ENCODE peak calls at places on chromosome X, in four cellular contexts. One of them, this sample, is unnamed.
A peak's percentile ranks its signal among the peaks of the same experiment; 100 is the strongest.

GRCh38 chrX:789096-789495 is 158.5 kb downstream of the SHOX start:
- DNase-seq in cardiac muscle cell: no peak
- DNase-seq in fibroblast of the aortic adventitia: no peak
- DNase-seq in nephron progenitor cell: no peak
- DNase-seq in this sample: no peak

GRCh38 chrX:86171366-86171765 is 23.1 kb downstream of the DACH2 start:
- DNase-seq in cardiac muscle cell: peak; percentile 52
- DNase-seq in nephron progenitor cell: peak; percentile 35
- DNase-seq in fibroblast of the aortic adventitia: peak; percentile 2
- DNase-seq in this sample: no peak

GRCh38 chrX:153580700-153581386 is 18.1 kb downstream of the CCNQ start:
- DNase-seq in fibroblast of the aortic adventitia: no peak
- DNase-seq in cardiac muscle cell: peak; percentile 20
- DNase-seq in nephron progenitor cell: peak; percentile 39
- DNase-seq in this sample: no peak

GRCh38 chrX:53281321-53281822 is at the start of gene IQSEC2:
- DNase-seq in fibroblast of the aortic adventitia: peak; percentile 76
- DNase-seq in nephron progenitor cell: peak; percentile 61
- DNase-seq in cardiac muscle cell: peak; percentile 75
- DNase-seq in this sample: no peak

GRCh38 chrX:155027509-155028066 is 944 bp downstream of the FUNDC2 start:
- DNase-seq in fibroblast of the aortic adventitia: peak; percentile 86
- DNase-seq in cardiac muscle cell: no peak
- DNase-seq in nephron progenitor cell: no peak
- DNase-seq in this sample: no peak

GRCh38 chrX:47217121-47217851 is 1.2 kb upstream of the CDK16 start:
- DNase-seq in fibroblast of the aortic adventitia: peak; percentile 64
- DNase-seq in nephron progenitor cell: no peak
- DNase-seq in cardiac muscle cell: no peak
- DNase-seq in this sample: no peak

GRCh38 chrX:39935414-39936064 is 162.2 kb downstream of the BCOR start:
- DNase-seq in cardiac muscle cell: no peak
- DNase-seq in nephron progenitor cell: no peak
- DNase-seq in fibroblast of the aortic adventitia: no peak
- DNase-seq in this sample: no peak

GRCh38 chrX:24424948-24425347 is 40.1 kb upstream of the PDK3 start:
- DNase-seq in nephron progenitor cell: no peak
- DNase-seq in fibroblast of the aortic adventitia: peak; percentile 68
- DNase-seq in cardiac muscle cell: no peak
- DNase-seq in this sample: no peak

GRCh38 chrX:16578218-16578617 is 71.7 kb upstream of the S100G start:
- DNase-seq in fibroblast of the aortic adventitia: peak; percentile 14
- DNase-seq in cardiac muscle cell: no peak
- DNase-seq in nephron progenitor cell: no peak
- DNase-seq in this sample: no peak

GRCh38 chrX:124497386-124497785 is 151.0 kb downstream of the SH2D1A start:
- DNase-seq in cardiac muscle cell: no peak
- DNase-seq in nephron progenitor cell: no peak
- DNase-seq in fibroblast of the aortic adventitia: no peak
- DNase-seq in this sample: no peak

GRCh38 chrX:16160729-16161128 is 6.6 kb upstream of the MAGEB17 start:
- DNase-seq in nephron progenitor cell: no peak
- DNase-seq in fibroblast of the aortic adventitia: peak; percentile 75
- DNase-seq in cardiac muscle cell: no peak
- DNase-seq in this sample: no peak

GRCh38 chrX:36856849-36857248 is 151.3 kb upstream of the FAM47C start:
- DNase-seq in nephron progenitor cell: no peak
- DNase-seq in fibroblast of the aortic adventitia: no peak
- DNase-seq in cardiac muscle cell: no peak
- DNase-seq in this sample: no peak

GRCh38 chrX:101229155-101229554 is 9.6 kb downstream of the DRP2 start:
- DNase-seq in fibroblast of the aortic adventitia: peak; percentile 66
- DNase-seq in nephron progenitor cell: no peak
- DNase-seq in cardiac muscle cell: no peak
- DNase-seq in this sample: no peak

GRCh38 chrX:123859409-123859827 is 435 bp upstream of the XIAP start:
- DNase-seq in nephron progenitor cell: peak; percentile 69
- DNase-seq in cardiac muscle cell: no peak
- DNase-seq in fibroblast of the aortic adventitia: no peak
- DNase-seq in this sample: no peak

GRCh38 chrX:102067966-102068723 is 57.3 kb upstream of the TCEAL2 start:
- DNase-seq in cardiac muscle cell: peak; percentile 14
- DNase-seq in nephron progenitor cell: peak; percentile 22
- DNase-seq in fibroblast of the aortic adventitia: peak; percentile 28
- DNase-seq in this sample: no peak

GRCh38 chrX:18668468-18668867 is 3.4 kb downstream of the RS1 start:
- DNase-seq in fibroblast of the aortic adventitia: no peak
- DNase-seq in cardiac muscle cell: no peak
- DNase-seq in nephron progenitor cell: no peak
- DNase-seq in this sample: no peak

GRCh38 chrX:44816369-44816768 is 27.5 kb upstream of the DUSP21 start:
- DNase-seq in cardiac muscle cell: no peak
- DNase-seq in fibroblast of the aortic adventitia: no peak
- DNase-seq in nephron progenitor cell: no peak
- DNase-seq in this sample: no peak

GRCh38 chrX:131288738-131289511 is at the start of gene IGSF1:
- DNase-seq in cardiac muscle cell: peak; percentile 81
- DNase-seq in nephron progenitor cell: peak; percentile 70
- DNase-seq in fibroblast of the aortic adventitia: no peak
- DNase-seq in this sample: peak; percentile 28

GRCh38 chrX:81241753-81242152 is 39.9 kb downstream of the SH3BGRL start:
- DNase-seq in fibroblast of the aortic adventitia: no peak
- DNase-seq in cardiac muscle cell: no peak
- DNase-seq in nephron progenitor cell: no peak
- DNase-seq in this sample: no peak

GRCh38 chrX:36957425-36958328 is 50.5 kb upstream of the FAM47C start:
- DNase-seq in cardiac muscle cell: peak; percentile 79
- DNase-seq in nephron progenitor cell: peak; percentile 61
- DNase-seq in fibroblast of the aortic adventitia: no peak
- DNase-seq in this sample: peak; percentile 44

GRCh38 chrX:148928803-148929202 is 428.4 kb downstream of the AFF2 start:
- DNase-seq in cardiac muscle cell: no peak
- DNase-seq in fibroblast of the aortic adventitia: peak; percentile 26
- DNase-seq in nephron progenitor cell: no peak
- DNase-seq in this sample: no peak

GRCh38 chrX:24494544-24495113 is 29.5 kb downstream of the PDK3 start:
- DNase-seq in cardiac muscle cell: no peak
- DNase-seq in nephron progenitor cell: no peak
- DNase-seq in fibroblast of the aortic adventitia: peak; percentile 65
- DNase-seq in this sample: no peak

GRCh38 chrX:121641560-121641959 is 594.1 kb downstream of the GLUD2 start:
- DNase-seq in nephron progenitor cell: no peak
- DNase-seq in fibroblast of the aortic adventitia: peak; percentile 70
- DNase-seq in cardiac muscle cell: no peak
- DNase-seq in this sample: no peak

GRCh38 chrX:41273638-41274037 is 60.3 kb upstream of the DDX3X start:
- DNase-seq in fibroblast of the aortic adventitia: peak; percentile 9
- DNase-seq in nephron progenitor cell: no peak
- DNase-seq in cardiac muscle cell: no peak
- DNase-seq in this sample: no peak

GRCh38 chrX:41276661-41277506 is 57.1 kb upstream of the DDX3X start:
- DNase-seq in fibroblast of the aortic adventitia: no peak
- DNase-seq in cardiac muscle cell: no peak
- DNase-seq in nephron progenitor cell: peak; percentile 17
- DNase-seq in this sample: no peak

GRCh38 chrX:41275661-41276609 is 58.0 kb upstream of the DDX3X start:
- DNase-seq in fibroblast of the aortic adventitia: peak; percentile 65
- DNase-seq in cardiac muscle cell: peak; percentile 80
- DNase-seq in nephron progenitor cell: peak; percentile 66
- DNase-seq in this sample: peak; percentile 41
- TF ChIP-seq CTCF in fibroblast of the aortic adventitia: peak; percentile 52
- TF ChIP-seq CTCF in cardiac muscle cell: peak; percentile 43
- TF ChIP-seq CTCF in nephron progenitor cell: peak; percentile 44
- TF ChIP-seq CTCF in this sample: peak; percentile 57

GRCh38 chrX:72003811-72004750 is 93.4 kb downstream of the NHSL2 start:
- DNase-seq in cardiac muscle cell: peak; percentile 59
- DNase-seq in fibroblast of the aortic adventitia: peak; percentile 61
- DNase-seq in nephron progenitor cell: peak; percentile 47
- DNase-seq in this sample: no peak

GRCh38 chrX:72001471-72001870 is 90.8 kb downstream of the NHSL2 start:
- DNase-seq in fibroblast of the aortic adventitia: no peak
- DNase-seq in cardiac muscle cell: no peak
- DNase-seq in nephron progenitor cell: no peak
- DNase-seq in this sample: no peak

GRCh38 chrX:71999535-71999934 is 88.9 kb downstream of the NHSL2 start:
- DNase-seq in fibroblast of the aortic adventitia: no peak
- DNase-seq in nephron progenitor cell: no peak
- DNase-seq in cardiac muscle cell: no peak
- DNase-seq in this sample: no peak

GRCh38 chrX:72002886-72003285 is 92.2 kb downstream of the NHSL2 start:
- DNase-seq in fibroblast of the aortic adventitia: no peak
- DNase-seq in nephron progenitor cell: no peak
- DNase-seq in cardiac muscle cell: no peak
- DNase-seq in this sample: no peak

GRCh38 chrX:72001906-72002305 is 91.3 kb downstream of the NHSL2 start:
- DNase-seq in cardiac muscle cell: no peak
- DNase-seq in fibroblast of the aortic adventitia: no peak
- DNase-seq in nephron progenitor cell: no peak
- DNase-seq in this sample: no peak
- TF ChIP-seq CTCF in cardiac muscle cell: no peak
- TF ChIP-seq CTCF in fibroblast of the aortic adventitia: no peak
- TF ChIP-seq CTCF in nephron progenitor cell: no peak
- TF ChIP-seq CTCF in this sample: no peak

DNA sequence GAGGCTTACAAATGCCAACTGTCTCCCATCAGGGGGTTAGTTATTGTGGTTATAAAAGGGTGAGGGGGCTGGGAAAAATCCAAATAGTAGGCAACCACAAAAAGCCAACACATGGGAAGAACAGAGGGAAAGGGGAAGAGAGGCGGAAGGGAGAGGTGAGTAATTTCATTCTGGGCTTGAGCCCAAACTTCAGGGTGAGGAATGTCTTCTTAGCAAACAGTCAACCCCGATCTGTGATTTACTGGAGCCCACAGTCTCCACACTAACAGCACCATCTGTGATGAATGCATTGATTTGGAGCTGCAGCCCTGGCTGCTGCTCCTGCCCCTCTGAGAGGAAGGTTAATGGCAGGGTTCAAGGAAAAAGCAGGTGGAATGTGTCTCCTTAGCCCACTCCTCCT is 162.2 kb upstream of the GPR101 start:
- DNase-seq in cardiac muscle cell: no peak
- DNase-seq in nephron progenitor cell: no peak
- DNase-seq in fibroblast of the aortic adventitia: peak; percentile 14
- DNase-seq in this sample: no peak
- TF ChIP-seq CTCF in cardiac muscle cell: no peak
- TF ChIP-seq CTCF in nephron progenitor cell: no peak
- TF ChIP-seq CTCF in fibroblast of the aortic adventitia: no peak
- TF ChIP-seq CTCF in this sample: no peak

DNA sequence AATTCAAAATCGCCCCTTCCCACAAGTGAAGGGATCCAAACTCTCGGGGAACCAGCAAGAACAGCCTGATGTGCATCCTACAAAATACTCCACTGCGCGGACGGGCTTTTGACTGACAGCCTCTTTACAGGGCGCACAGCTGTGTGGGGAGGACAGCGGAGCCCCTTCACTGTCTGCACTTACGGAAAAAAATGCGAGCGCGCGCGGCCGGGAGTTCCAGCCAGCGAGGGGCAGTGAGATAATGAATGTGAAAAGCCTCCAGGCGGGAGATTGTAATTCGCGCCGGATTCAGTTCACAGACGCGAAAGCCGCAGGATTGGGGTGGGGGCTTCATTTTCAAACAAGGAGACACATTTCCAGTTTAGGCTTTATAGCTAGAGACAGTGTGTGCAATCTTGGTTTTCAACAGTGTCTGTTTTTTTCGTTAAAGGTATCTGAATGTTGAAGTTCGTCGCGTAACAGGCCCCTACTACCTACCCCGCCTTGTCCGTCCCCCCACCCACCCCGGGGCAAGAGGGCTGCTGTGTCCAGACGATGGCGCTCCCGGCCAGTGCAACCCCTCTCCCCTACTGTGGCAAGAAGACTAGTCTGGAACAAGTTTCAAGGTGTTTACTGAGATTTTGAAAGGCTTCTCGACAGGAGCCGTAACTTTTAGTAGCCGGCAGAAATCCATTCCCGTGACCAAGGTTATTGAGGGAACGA is 1.7 kb upstream of the GPR50 start:
- DNase-seq in fibroblast of the aortic adventitia: no peak
- DNase-seq in nephron progenitor cell: peak; percentile 48
- DNase-seq in cardiac muscle cell: peak; percentile 15
- DNase-seq in this sample: no peak
- TF ChIP-seq CTCF in fibroblast of the aortic adventitia: no peak
- TF ChIP-seq CTCF in nephron progenitor cell: peak; percentile 12
- TF ChIP-seq CTCF in cardiac muscle cell: no peak
- TF ChIP-seq CTCF in this sample: peak; percentile 43

GRCh38 chrX:10981491-10981890 is 129.6 kb upstream of the HCCS start:
- DNase-seq in nephron progenitor cell: no peak
- DNase-seq in fibroblast of the aortic adventitia: no peak
- DNase-seq in cardiac muscle cell: no peak
- DNase-seq in this sample: no peak

GRCh38 chrX:10979956-10980355 is 131.2 kb upstream of the HCCS start:
- DNase-seq in nephron progenitor cell: no peak
- DNase-seq in fibroblast of the aortic adventitia: no peak
- DNase-seq in cardiac muscle cell: no peak
- DNase-seq in this sample: no peak

GRCh38 chrX:10984213-10984612 is 126.9 kb upstream of the HCCS start:
- DNase-seq in nephron progenitor cell: no peak
- DNase-seq in fibroblast of the aortic adventitia: no peak
- DNase-seq in cardiac muscle cell: no peak
- DNase-seq in this sample: no peak

GRCh38 chrX:10986616-10987015 is 124.5 kb upstream of the HCCS start:
- DNase-seq in nephron progenitor cell: no peak
- DNase-seq in fibroblast of the aortic adventitia: peak; percentile 74
- DNase-seq in cardiac muscle cell: no peak
- DNase-seq in this sample: no peak

GRCh38 chrX:10983526-10983925 is 127.6 kb upstream of the HCCS start:
- DNase-seq in fibroblast of the aortic adventitia: no peak
- DNase-seq in cardiac muscle cell: no peak
- DNase-seq in nephron progenitor cell: no peak
- DNase-seq in this sample: no peak
- TF ChIP-seq CTCF in fibroblast of the aortic adventitia: no peak
- TF ChIP-seq CTCF in cardiac muscle cell: no peak
- TF ChIP-seq CTCF in nephron progenitor cell: no peak
- TF ChIP-seq CTCF in this sample: no peak

DNA sequence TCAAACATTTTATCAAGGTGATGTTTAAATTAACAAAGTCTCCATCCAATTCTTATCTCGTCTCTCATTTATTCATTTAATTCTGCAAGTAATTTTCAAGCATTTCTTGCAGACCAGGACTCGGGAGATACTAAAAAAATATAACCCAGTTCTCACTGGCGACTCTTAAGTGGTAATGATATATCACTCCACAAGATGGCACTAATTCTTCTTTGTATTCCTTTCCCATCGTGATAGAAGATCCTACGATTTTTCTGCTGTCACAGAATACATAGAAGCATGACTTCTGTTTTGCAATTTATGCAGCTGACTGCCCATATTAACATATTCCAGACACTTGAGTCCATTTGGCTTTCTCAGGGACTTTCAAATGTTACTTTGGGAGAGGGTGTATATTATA is 64.0 kb upstream of the FGF13 start:
- DNase-seq in fibroblast of the aortic adventitia: peak; percentile 61
- DNase-seq in cardiac muscle cell: peak; percentile 33
- DNase-seq in nephron progenitor cell: no peak
- DNase-seq in this sample: no peak
- TF ChIP-seq CTCF in fibroblast of the aortic adventitia: peak; percentile 45
- TF ChIP-seq CTCF in cardiac muscle cell: peak; percentile 28
- TF ChIP-seq CTCF in nephron progenitor cell: peak; percentile 40
- TF ChIP-seq CTCF in this sample: peak; percentile 71